ENCODE peak calls at places on chromosomes 11 and 22, in five cellular contexts. S is body of pancreas, A is nucleus accumbens, C is amniotic stem cell, F is H7. V is an unnamed sample.

GRCh38 chr22:38850941-38851849 is 7.4 kb upstream of the NPTXR start:
- DNase-seq in S (no peak), A (no peak), C (no peak), F (no peak), V (no peak)

GRCh38 chr11:57205046-57205671 is 23.4 kb downstream of the LRRC55 start:
- DNase-seq in S (no peak), A (no peak), C (peak), F (peak), V (no peak)

GRCh38 chr11:130476200-130476921 is 27.9 kb downstream of the ADAMTS15 start:
- DNase-seq in S (no peak), A (no peak), C (no peak), F (peak), V (no peak)

GRCh38 chr11:113488931-113489351 is 13.7 kb upstream of the DRD2 start:
- DNase-seq in S (no peak), A (no peak), C (no peak), F (no peak), V (no peak)

GRCh38 chr11:35549787-35550186 is 24.4 kb upstream of the PAMR1 start:
- DNase-seq in S (no peak), A (no peak), C (peak), F (peak), V (no peak)

GRCh38 chr11:116217006-116217405 is 555.8 kb downstream of the BUD13 start:
- DNase-seq in S (peak), A (peak), C (no peak), F (peak), V (no peak)

GRCh38 chr22:49232319-49233067 is 595.2 kb downstream of the BRD1 start:
- DNase-seq in S (no peak), A (no peak), C (no peak), F (peak), V (no peak)

GRCh38 chr11:100827934-100828661 is 141.0 kb downstream of the ARHGAP42 start:
- DNase-seq in S (peak), A (no peak), C (no peak), F (no peak), V (no peak)

GRCh38 chr22:30742291-30743256 is 47.9 kb downstream of the OSBP2 start:
- DNase-seq in S (no peak), A (no peak), C (no peak), F (no peak), V (no peak)

GRCh38 chr11:45041556-45041955 is 90.9 kb upstream of the TP53I11 start:
- DNase-seq in S (no peak), A (no peak), C (no peak), F (no peak), V (no peak)

GRCh38 chr11:94283678-94284077 is 20.7 kb upstream of the IZUMO1R start:
- DNase-seq in S (no peak), A (no peak), C (no peak), F (no peak), V (no peak)

GRCh38 chr11:58596621-58597020 is 17.8 kb downstream of the ZFP91 start:
- DNase-seq in S (no peak), A (no peak), C (no peak), F (no peak), V (no peak)

GRCh38 chr11:129352627-129353026 is 23.0 kb upstream of the BARX2 start:
- DNase-seq in S (no peak), A (no peak), C (no peak), F (no peak), V (no peak)

GRCh38 chr11:60762851-60763691 is 6.4 kb downstream of the MS4A15 start:
- DNase-seq in S (peak), A (no peak), C (no peak), F (peak), V (no peak)

GRCh38 chr11:17987826-17988225 is 25.0 kb downstream of the SERGEF start:
- DNase-seq in S (no peak), A (no peak), C (no peak), F (no peak), V (no peak)

GRCh38 chr11:69498614-69499175 is 17.2 kb downstream of the LINC01488 start:
- DNase-seq in S (no peak), A (no peak), C (no peak), F (no peak), V (no peak)

GRCh38 chr11:117387992-117388765 is 60.5 kb downstream of the CEP164 start:
- DNase-seq in S (no peak), A (no peak), C (no peak), F (no peak), V (no peak)

GRCh38 chr11:126370016-126370415 is 14.5 kb downstream of the ST3GAL4 start:
- DNase-seq in S (no peak), A (no peak), C (no peak), F (no peak), V (no peak)

GRCh38 chr11:11788067-11788710 is 53.6 kb upstream of the USP47 start:
- DNase-seq in S (no peak), A (no peak), C (no peak), F (no peak), V (no peak)

V was measured in ovary.